ENCODE peak calls at places on chromosome 9, in six cellular contexts. Q is NCI-H748 treated with DMSO at 0.1 percent for 48 hours, D is mucosa of descending colon, L is HEK293T, E is foreskin melanocyte, X is choroid plexus epithelial cell. H is an unnamed sample.

GRCh38 chr9:27654629-27655285 is 81.5 kb upstream of the C9orf72 start:
- DNase-seq in X (no peak), D (peak), L (no peak), Q (no peak), E (no peak), H (no peak)

GRCh38 chr9:112032009-112032408 is 135.4 kb downstream of the UGCG start:
- DNase-seq in D (no peak), X (no peak), Q (no peak), E (no peak), L (no peak), H (no peak)

GRCh38 chr9:134981829-134982228 is 64.1 kb upstream of the FCN1 start:
- DNase-seq in D (no peak), Q (no peak), E (no peak), L (no peak), X (no peak), H (no peak)

GRCh38 chr9:90099262-90099982 is 494.6 kb downstream of the GADD45G start:
- DNase-seq in L (no peak), Q (peak), E (no peak), D (no peak), X (peak), H (peak)

GRCh38 chr9:4585135-4585534 is 77.0 kb upstream of the PLPP6 start:
- DNase-seq in E (no peak), L (no peak), D (no peak), Q (no peak), X (no peak), H (no peak)

GRCh38 chr9:116687762-116688160 is 656 bp downstream of the TRIM32 start:
- DNase-seq in L (no peak), X (no peak), D (no peak), E (no peak), Q (no peak), H (no peak)

GRCh38 chr9:97768731-97769130 is 71.6 kb upstream of the XPA start:
- DNase-seq in X (peak), D (no peak), E (no peak), Q (no peak), L (no peak), H (no peak)

GRCh38 chr9:73441890-73442818 is 290.5 kb downstream of the ANXA1 start:
- DNase-seq in D (no peak), L (no peak), X (peak), Q (no peak), E (no peak), H (no peak)

GRCh38 chr9:124216474-124217176 is 41.1 kb upstream of the NEK6 start:
- DNase-seq in X (no peak), L (no peak), E (no peak), Q (no peak), D (peak), H (no peak)

GRCh38 chr9:136516191-136516654 is 29.6 kb downstream of the NOTCH1 start:
- DNase-seq in Q (no peak), D (no peak), X (no peak), L (no peak), E (no peak), H (no peak)

GRCh38 chr9:88988796-88989641 is 2.2 kb upstream of the S1PR3 start:
- DNase-seq in E (no peak), D (no peak), L (no peak), Q (no peak), X (peak), H (no peak)

GRCh38 chr9:68515304-68516017 is 25.2 kb downstream of the TMEM252 start:
- DNase-seq in Q (no peak), X (peak), D (no peak), E (no peak), L (no peak), H (no peak)

GRCh38 chr9:34254966-34255825 is 73.9 kb downstream of the KIF24 start:
- DNase-seq in D (no peak), Q (no peak), X (no peak), E (no peak), L (no peak), H (no peak)

GRCh38 chr9:8261737-8262136 is 462.2 kb upstream of the DMAC1 start:
- DNase-seq in L (no peak), E (no peak), D (no peak), X (no peak), Q (no peak), H (no peak)

GRCh38 chr9:123090956-123091355 is 57.5 kb downstream of the GPR21 start:
- DNase-seq in E (no peak), L (no peak), Q (no peak), X (no peak), D (no peak), H (no peak)

GRCh38 chr9:115614931-115615401 is 497.0 kb upstream of the TNC start:
- DNase-seq in L (no peak), D (no peak), E (no peak), Q (no peak), X (peak), H (no peak)

GRCh38 chr9:6441269-6441668 is 28.3 kb downstream of the UHRF2 start:
- DNase-seq in X (no peak), E (no peak), Q (no peak), D (no peak), L (no peak), H (no peak)

GRCh38 chr9:113579270-113580040 is 115.9 kb downstream of the RGS3 start:
- DNase-seq in L (no peak), E (no peak), D (no peak), X (peak), Q (no peak), H (no peak)

GRCh38 chr9:89182369-89182768 is 3.8 kb upstream of the SHC3 start:
- DNase-seq in Q (no peak), E (no peak), L (no peak), X (no peak), D (no peak), H (no peak)

GRCh38 chr9:115444941-115445340 is 327.0 kb upstream of the TNC start:
- DNase-seq in L (no peak), D (no peak), E (no peak), Q (no peak), X (no peak), H (no peak)

GRCh38 chr9:136086213-136086881 is 8.7 kb downstream of the NACC2 start:
- DNase-seq in D (no peak), X (no peak), Q (no peak), E (no peak), L (no peak), H (no peak)

GRCh38 chr9:137162505-137163100 is 7.2 kb downstream of the LRRC26 start:
- DNase-seq in L (no peak), Q (no peak), E (no peak), D (peak), X (no peak), H (no peak)

GRCh38 chr9:91117959-91118651 is 243.6 kb downstream of the AUH start:
- DNase-seq in L (no peak), E (no peak), D (peak), Q (no peak), X (peak), H (no peak)

GRCh38 chr9:125752070-125752628 is 5.0 kb downstream of the PBX3 start:
- DNase-seq in Q (no peak), D (no peak), X (no peak), E (no peak), L (peak), H (no peak)

GRCh38 chr9:117284414-117284813 is 130.4 kb downstream of the ASTN2 start:
- DNase-seq in Q (no peak), X (no peak), L (no peak), D (no peak), E (no peak), H (no peak)

GRCh38 chr9:21060919-21061561 is 16.7 kb downstream of the IFNB1 start:
- DNase-seq in Q (no peak), X (peak), E (no peak), D (no peak), L (no peak), H (no peak)

GRCh38 chr9:132762896-132763295 is 92.6 kb downstream of the GTF3C4 start:
- DNase-seq in Q (no peak), D (no peak), E (no peak), X (no peak), L (no peak), H (no peak)

GRCh38 chr9:69502671-69503301 is 169.4 kb downstream of the APBA1 start:
- DNase-seq in D (no peak), E (peak), Q (no peak), X (peak), L (no peak), H (no peak)

GRCh38 chr9:27377147-27377807 is 80.3 kb upstream of the EQTN start:
- DNase-seq in X (peak), D (no peak), L (no peak), Q (no peak), E (no peak), H (peak)

GRCh38 chr9:119961774-119962408 is 592.7 kb upstream of the BRINP1 start:
- DNase-seq in E (peak), Q (peak), X (peak), D (peak), L (peak), H (no peak)

GRCh38 chr9:70563437-70564204 is 149.2 kb upstream of the KLF9 start:
- DNase-seq in L (no peak), E (peak), Q (no peak), X (peak), D (no peak), H (no peak)

GRCh38 chr9:134708672-134709038 is 67.1 kb downstream of the COL5A1 start:
- DNase-seq in X (no peak), D (no peak), Q (no peak), E (no peak), L (no peak), H (no peak)